ENCODE peak calls at places on chromosomes 13 and 19, in four cellular contexts. L, S, K and E are unnamed samples.

GRCh38 chr13:35712907-35713685 is 236.6 kb upstream of the MAB21L1 start:
- DNase-seq in K (peak), L (no peak), S (peak), E (no peak)

GRCh38 chr13:59533561-59534337 is 630.0 kb downstream of the DIAPH3 start:
- DNase-seq in K (no peak), S (no peak), L (no peak), E (no peak)

GRCh38 chr13:19810996-19811881 is 28.5 kb upstream of the PSPC1 start:
- DNase-seq in K (peak), S (peak), L (no peak), E (no peak)

GRCh38 chr19:49106648-49107135 is 7.5 kb upstream of the LIN7B start:
- DNase-seq in K (peak), S (peak), L (peak), E (no peak)

GRCh38 chr19:38977445-38978314 is 2.1 kb upstream of the FBXO17 start:
- DNase-seq in L (no peak), S (no peak), K (no peak), E (peak)

GRCh38 chr13:113635709-113636108 is 22.3 kb downstream of the ATP4B start:
- DNase-seq in L (no peak), S (no peak), K (no peak), E (no peak)

GRCh38 chr13:40490086-40490723 is 176.2 kb downstream of the FOXO1 start:
- DNase-seq in S (no peak), K (no peak), L (no peak), E (no peak)

GRCh38 chr19:34513767-34514166 is 32.2 kb downstream of the WTIP start:
- DNase-seq in S (no peak), L (no peak), K (no peak), E (no peak)

GRCh38 chr13:31803327-31803726 is 64.0 kb downstream of the RXFP2 start:
- DNase-seq in S (no peak), K (no peak), L (no peak), E (no peak)

GRCh38 chr19:33273881-33274662 is 28.3 kb downstream of the CEBPA start:
- DNase-seq in L (no peak), K (peak), S (peak), E (no peak)

GRCh38 chr19:55452381-55453325 is 8.8 kb downstream of the ISOC2 start:
- DNase-seq in S (peak), L (no peak), K (peak), E (no peak)

GRCh38 chr13:90281709-90282108 is 1065.8 kb upstream of the MIR17HG start:
- DNase-seq in K (no peak), S (no peak), L (no peak), E (no peak)

GRCh38 chr19:407501-408440 is 1.2 kb downstream of the C2CD4C start:
- DNase-seq in K (no peak), L (no peak), S (no peak), E (peak)

GRCh38 chr13:100423375-100423774 is 165.2 kb downstream of the GGACT start:
- DNase-seq in S (peak), L (no peak), K (peak), E (no peak)

GRCh38 chr19:14115761-14116160 is 1.8 kb downstream of the PRKACA start:
- DNase-seq in L (no peak), K (no peak), S (no peak), E (no peak)

GRCh38 chr19:15251010-15251748 is 18.9 kb upstream of the EPHX3 start:
- DNase-seq in K (peak), S (peak), L (no peak), E (no peak)

GRCh38 chr19:57759096-57759495 is 10.4 kb upstream of the ZNF586 start:
- DNase-seq in K (no peak), S (no peak), L (no peak), E (no peak)

GRCh38 chr13:48162182-48162581 is 67.3 kb upstream of the MED4 start:
- DNase-seq in S (no peak), L (no peak), K (no peak), E (no peak)

GRCh38 chr19:48511321-48511731 is 309 bp downstream of the LMTK3 start:
- DNase-seq in K (no peak), S (no peak), L (no peak), E (no peak)

GRCh38 chr13:26758496-26759155 is 2.0 kb downstream of the GPR12 start:
- DNase-seq in L (no peak), K (no peak), S (no peak), E (no peak)

GRCh38 chr19:8208119-8208709 is 956 bp upstream of the CERS4 start:
- DNase-seq in L (no peak), K (no peak), S (no peak), E (peak)

GRCh38 chr19:17220207-17220758 is 5.1 kb downstream of the USE1 start:
- DNase-seq in K (peak), S (peak), L (no peak), E (no peak)

GRCh38 chr13:73870036-73870741 is 264.0 kb downstream of the KLF12 start:
- DNase-seq in S (peak), K (peak), L (no peak), E (no peak)

GRCh38 chr19:51257471-51257870 is 6.6 kb downstream of the SIGLECL1 start:
- DNase-seq in K (no peak), S (no peak), L (no peak), E (no peak)

GRCh38 chr19:39524495-39524894 is 8.2 kb downstream of the EID2B start:
- DNase-seq in K (no peak), S (no peak), L (no peak), E (no peak)

GRCh38 chr13:39108746-39109145 is 70.5 kb downstream of the NHLRC3 start:
- DNase-seq in L (no peak), S (no peak), K (no peak), E (no peak)

GRCh38 chr13:113886561-113887112 is 22.8 kb upstream of the GAS6 start:
- DNase-seq in S (no peak), K (no peak), L (peak), E (no peak)

GRCh38 chr19:23699521-23699860 is 12.5 kb upstream of the ZNF675 start:
- DNase-seq in L (no peak), K (no peak), S (no peak), E (no peak)

GRCh38 chr19:37779139-37780035 is at the start of gene ZNF573:
- DNase-seq in L (peak), S (peak), K (peak), E (peak)

GRCh38 chr13:20239748-20240147 is 7.6 kb upstream of the GJB6 start:
- DNase-seq in K (no peak), L (no peak), S (no peak), E (no peak)

GRCh38 chr19:18915639-18916038 is 3.5 kb downstream of the COPE start:
- DNase-seq in S (peak), K (peak), L (no peak), E (no peak)
- TF ChIP-seq CTCF in S (peak), K (peak), L (peak), E (peak)

DNA sequence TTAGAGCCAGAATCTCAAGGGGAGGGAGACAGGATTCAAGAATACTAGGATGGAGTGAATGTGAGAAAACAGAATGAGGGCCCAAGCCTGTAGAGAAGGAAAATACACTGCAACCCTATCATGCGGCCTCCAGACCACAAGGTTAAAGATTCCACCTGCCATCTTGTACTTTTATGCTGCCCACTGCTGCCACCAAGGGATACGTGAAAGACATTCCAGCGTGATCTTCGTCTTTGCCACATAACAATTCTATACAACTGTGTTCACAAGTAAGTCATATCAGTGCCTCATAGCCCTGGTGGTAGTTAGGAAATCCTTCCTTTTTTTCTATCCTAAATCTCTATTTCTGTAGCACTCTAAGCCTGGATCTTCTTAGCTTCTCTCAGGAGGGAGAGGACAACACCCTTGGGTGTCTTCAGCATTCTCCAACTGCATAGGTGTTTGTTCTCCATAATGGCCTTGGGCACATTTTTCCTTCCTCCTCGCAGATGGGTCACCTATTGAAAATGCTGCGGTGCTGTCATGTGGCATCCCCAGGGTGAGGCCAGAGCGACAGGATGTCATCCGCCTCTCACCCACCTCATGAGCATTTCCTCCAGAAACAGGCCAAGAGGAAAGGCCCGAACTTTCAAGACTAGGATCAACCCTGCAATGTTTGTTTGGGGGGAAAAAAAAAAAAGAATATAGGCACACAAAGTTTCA is 13.6 kb downstream of the TPT1 start:
- DNase-seq in S (no peak), K (no peak), L (no peak), E (no peak)
- TF ChIP-seq CTCF in S (no peak), K (no peak), L (no peak), E (no peak)

GRCh38 chr13:25679154-25679553 is 307.4 kb downstream of the ATP8A2 start:
- DNase-seq in K (no peak), L (no peak), S (no peak), E (no peak)

GRCh38 chr13:25677956-25678355 is 306.2 kb downstream of the ATP8A2 start:
- DNase-seq in K (no peak), L (no peak), S (no peak), E (no peak)

GRCh38 chr13:25675060-25675459 is 303.3 kb downstream of the ATP8A2 start:
- DNase-seq in L (no peak), S (no peak), K (no peak), E (no peak)

GRCh38 chr13:25679936-25680335 is 308.2 kb downstream of the ATP8A2 start:
- DNase-seq in K (no peak), S (no peak), L (no peak), E (no peak)

GRCh38 chr13:25678398-25678797 is 306.6 kb downstream of the ATP8A2 start:
- DNase-seq in K (no peak), L (no peak), S (no peak), E (no peak)
- TF ChIP-seq CTCF in K (no peak), L (no peak), S (no peak), E (no peak)

GRCh38 chr19:43806848-43807247 is 4.6 kb upstream of the LYPD5 start:
- DNase-seq in K (no peak), S (no peak), L (no peak), E (no peak)
- TF ChIP-seq CTCF in K (no peak), S (no peak), L (no peak), E (no peak)

GRCh38 chr19:9323919-9324583 is at the start of gene ZNF559:
- DNase-seq in K (peak), S (peak), L (peak), E (peak)
- TF ChIP-seq CTCF in K (peak), S (peak), L (peak), E (peak)

GRCh38 chr13:57583529-57583928 is 48.0 kb upstream of the PCDH17 start:
- DNase-seq in K (no peak), L (no peak), S (no peak), E (no peak)

GRCh38 chr13:57582032-57582431 is 49.5 kb upstream of the PCDH17 start:
- DNase-seq in K (no peak), L (no peak), S (no peak), E (no peak)
- TF ChIP-seq CTCF in K (no peak), L (no peak), S (no peak), E (no peak)

GRCh38 chr13:88068975-88069374 is 397.8 kb downstream of the SLITRK5 start:
- DNase-seq in S (no peak), K (no peak), L (no peak), E (no peak)
- TF ChIP-seq CTCF in S (no peak), K (no peak), L (no peak), E (peak)

DNA sequence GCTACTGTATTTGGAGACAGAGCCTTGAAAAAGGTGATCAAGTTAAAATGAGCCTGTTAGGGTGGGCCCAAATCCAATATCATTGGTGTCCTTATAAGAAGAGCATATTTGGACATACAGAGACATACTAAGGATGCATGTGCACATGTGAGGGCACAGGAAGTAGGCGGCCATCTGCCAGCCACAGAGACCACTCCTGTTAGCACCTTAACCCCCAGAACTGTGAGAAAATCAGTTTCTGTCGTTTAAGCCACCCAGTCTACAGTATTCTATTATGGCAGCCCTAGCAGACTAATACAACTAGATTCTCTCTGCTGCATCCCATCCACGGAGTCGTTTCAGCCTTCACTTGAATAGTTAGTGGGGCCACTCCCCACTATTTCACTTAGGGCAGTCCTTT is 39.4 kb upstream of the DGKH start:
- DNase-seq in K (no peak), L (no peak), S (no peak), E (no peak)
- TF ChIP-seq CTCF in K (no peak), L (no peak), S (no peak), E (no peak)

DNA sequence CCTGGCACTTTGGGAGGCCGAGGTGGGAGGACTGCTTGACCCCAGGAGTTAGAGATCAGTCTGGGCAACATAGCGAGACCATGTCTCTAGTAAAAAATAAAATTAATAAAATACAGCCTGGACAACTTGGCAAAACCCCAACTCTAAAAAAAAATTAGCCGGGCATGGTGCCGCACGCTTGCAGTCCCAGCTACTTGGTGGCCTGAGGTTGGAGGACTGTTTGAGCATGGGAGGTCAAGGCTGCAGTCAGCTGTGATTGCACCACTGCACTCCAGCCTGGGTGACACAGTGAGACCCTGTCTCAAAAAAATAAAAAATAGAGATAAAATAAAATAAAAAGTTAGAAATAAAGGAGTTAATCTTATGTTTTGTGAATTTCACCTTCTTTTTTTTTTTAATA is 15.6 kb upstream of the SPC24 start:
- DNase-seq in S (no peak), L (no peak), K (no peak), E (no peak)
- TF ChIP-seq CTCF in S (no peak), L (no peak), K (no peak), E (no peak)

DNA sequence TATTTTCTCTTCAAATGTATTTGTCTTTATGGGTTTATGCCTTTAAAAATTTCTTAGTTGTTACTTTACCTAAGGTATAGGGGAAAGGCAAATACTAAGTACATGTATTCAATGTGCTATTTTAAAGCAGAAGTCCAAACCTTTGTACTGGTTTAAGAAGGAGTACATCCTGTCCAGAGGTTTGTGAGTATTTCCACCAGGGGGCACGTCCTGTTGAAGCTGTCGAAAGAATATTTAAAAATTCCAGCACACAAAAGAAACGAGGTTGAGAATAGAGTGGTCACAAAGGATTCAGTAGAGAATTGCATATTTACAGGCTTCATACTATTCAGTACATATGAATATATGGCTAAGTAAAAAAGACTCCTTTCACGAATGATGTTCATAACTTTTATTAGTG is 59.8 kb downstream of the URI1 start:
- DNase-seq in K (peak), L (no peak), S (no peak), E (no peak)
- TF ChIP-seq CTCF in K (no peak), L (no peak), S (no peak), E (no peak)